ENCODE peak calls at places on chromosomes 2 and 18, in seven cellular contexts. X, Y, W, F, Q, G and J are unnamed samples.

GRCh38 chr2:109375656-109376055 is 238.1 kb downstream of the SEPTIN10 start:
- DNase-seq in X (no peak), G (no peak), Y (no peak), Q (no peak), W (no peak), F (no peak), J (no peak)

GRCh38 chr2:225103737-225104141 is 61.5 kb upstream of the DOCK10 start:
- DNase-seq in X (no peak), W (peak; percentile 73), Q (peak; percentile 76), Y (no peak), G (no peak), F (no peak), J (no peak)

GRCh38 chr2:226738821-226739507 is 60.7 kb downstream of the IRS1 start:
- DNase-seq in F (no peak), Q (no peak), Y (peak; percentile 51), G (no peak), W (no peak), X (no peak), J (peak; percentile 68)

GRCh38 chr2:156309106-156309505 is 23.4 kb downstream of the NR4A2 start:
- DNase-seq in X (no peak), Q (no peak), F (no peak), W (no peak), Y (no peak), G (no peak), J (no peak)

GRCh38 chr2:215609089-215610032 is 173.5 kb upstream of the FN1 start:
- DNase-seq in X (no peak), Y (no peak), G (peak; percentile 19), W (no peak), Q (peak; percentile 81), F (no peak), J (no peak)

GRCh38 chr2:164920430-164920829 is 34.9 kb downstream of the SLC38A11 start:
- DNase-seq in W (peak; percentile 83), Y (no peak), F (no peak), G (peak; percentile 65), Q (peak; percentile 96), X (peak; percentile 55), J (no peak)

GRCh38 chr2:58341047-58341446 is 99.9 kb upstream of the FANCL start:
- DNase-seq in G (no peak), X (no peak), Y (peak; percentile 43), F (no peak), Q (no peak), W (no peak), J (no peak)

GRCh38 chr2:172467382-172467781 is 40.0 kb downstream of the ITGA6 start:
- DNase-seq in Y (no peak), W (no peak), G (no peak), F (no peak), X (no peak), Q (no peak), J (no peak)

GRCh38 chr2:227717687-227718567 is at the start of gene SLC19A3:
- DNase-seq in F (no peak), W (no peak), X (no peak), Q (peak; percentile 85), G (peak; percentile 95), Y (peak; percentile 95), J (peak; percentile 94)

GRCh38 chr18:48530399-48531081 is 8.3 kb upstream of the CTIF start:
- DNase-seq in Y (no peak), X (no peak), G (no peak), Q (no peak), W (no peak), F (no peak), J (no peak)

GRCh38 chr2:111975053-111975552 is 76.7 kb downstream of the MERTK start:
- DNase-seq in Y (no peak), W (peak; percentile 97), X (no peak), Q (peak; percentile 90), F (peak; percentile 97), G (peak; percentile 59), J (no peak)

GRCh38 chr2:176136375-176137248 is 7.1 kb downstream of the HOXD8 start:
- DNase-seq in G (peak; percentile 54), Y (peak; percentile 66), W (peak; percentile 56), Q (peak; percentile 84), F (no peak), X (no peak), J (peak; percentile 67)

GRCh38 chr2:20496942-20497341 is 50.1 kb downstream of the RHOB start:
- DNase-seq in Q (no peak), Y (no peak), F (no peak), W (no peak), X (no peak), G (no peak), J (no peak)
- TF ChIP-seq EZH2phosphoT487 in Q (no peak), Y (no peak), F (no peak), W (no peak), X (no peak), G (no peak), J (no peak)

GRCh38 chr2:38074047-38074774 is 1.7 kb downstream of the CYP1B1 start:
- DNase-seq in W (peak; percentile 22), X (no peak), Y (peak; percentile 60), F (no peak), G (no peak), Q (no peak), J (peak; percentile 55)

GRCh38 chr2:38075436-38076249 is at the start of gene CYP1B1:
- DNase-seq in W (no peak), Q (peak; percentile 61), F (no peak), X (no peak), G (no peak), Y (no peak), J (peak; percentile 29)

GRCh38 chr2:38076250-38076709 is 329 bp upstream of the CYP1B1 start:
- DNase-seq in F (peak; percentile 61), Q (peak; percentile 94), Y (peak; percentile 95), X (peak; percentile 53), W (peak; percentile 74), G (peak; percentile 88), J (peak; percentile 92)

GRCh38 chr2:38073211-38074005 is 2.5 kb downstream of the CYP1B1 start:
- DNase-seq in X (no peak), Q (no peak), G (no peak), Y (peak; percentile 68), W (peak; percentile 36), F (no peak), J (peak; percentile 52)

DNA sequence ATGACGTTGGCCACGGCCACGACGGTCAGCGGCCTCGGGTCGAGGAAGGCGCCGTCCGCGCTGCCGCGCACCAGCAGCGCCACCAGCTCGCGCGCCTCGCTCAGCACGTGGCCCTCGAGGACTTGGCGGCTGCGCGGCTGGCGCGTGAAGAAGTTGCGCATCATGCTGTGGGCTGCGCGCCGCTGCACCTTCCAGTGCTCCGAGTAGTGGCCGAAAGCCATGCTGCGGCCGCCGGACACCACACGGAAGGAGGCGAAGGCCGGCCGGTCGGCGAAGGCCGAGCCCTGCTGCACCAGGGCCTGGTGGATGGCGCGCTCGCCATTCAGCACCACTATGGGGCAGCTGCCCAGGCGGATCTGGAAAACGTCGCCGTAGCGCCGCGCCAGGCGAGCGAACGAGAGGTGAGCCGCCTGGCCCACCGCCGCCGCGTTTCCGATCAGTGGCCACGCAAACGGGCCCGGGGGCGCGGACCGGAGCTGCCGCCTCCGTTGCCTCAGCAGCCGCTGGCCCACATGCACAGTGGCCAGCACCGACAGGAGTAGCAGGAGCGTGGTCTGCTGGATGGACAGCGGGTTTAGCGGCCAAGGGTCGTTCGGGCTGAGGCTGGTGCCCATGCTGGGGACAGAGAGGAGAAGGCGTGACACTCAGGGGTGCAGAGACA is 1.0 kb downstream of the CYP1B1 start:
- DNase-seq in G (peak; percentile 60), F (no peak), Q (peak; percentile 64), W (peak; percentile 39), X (no peak), Y (peak; percentile 66), J (peak; percentile 87)
- TF ChIP-seq EZH2 in G (peak; percentile 27), F (no peak), Q (no peak), W (peak; percentile 46), X (no peak), Y (peak; percentile 86), J (peak; percentile 87)

DNA sequence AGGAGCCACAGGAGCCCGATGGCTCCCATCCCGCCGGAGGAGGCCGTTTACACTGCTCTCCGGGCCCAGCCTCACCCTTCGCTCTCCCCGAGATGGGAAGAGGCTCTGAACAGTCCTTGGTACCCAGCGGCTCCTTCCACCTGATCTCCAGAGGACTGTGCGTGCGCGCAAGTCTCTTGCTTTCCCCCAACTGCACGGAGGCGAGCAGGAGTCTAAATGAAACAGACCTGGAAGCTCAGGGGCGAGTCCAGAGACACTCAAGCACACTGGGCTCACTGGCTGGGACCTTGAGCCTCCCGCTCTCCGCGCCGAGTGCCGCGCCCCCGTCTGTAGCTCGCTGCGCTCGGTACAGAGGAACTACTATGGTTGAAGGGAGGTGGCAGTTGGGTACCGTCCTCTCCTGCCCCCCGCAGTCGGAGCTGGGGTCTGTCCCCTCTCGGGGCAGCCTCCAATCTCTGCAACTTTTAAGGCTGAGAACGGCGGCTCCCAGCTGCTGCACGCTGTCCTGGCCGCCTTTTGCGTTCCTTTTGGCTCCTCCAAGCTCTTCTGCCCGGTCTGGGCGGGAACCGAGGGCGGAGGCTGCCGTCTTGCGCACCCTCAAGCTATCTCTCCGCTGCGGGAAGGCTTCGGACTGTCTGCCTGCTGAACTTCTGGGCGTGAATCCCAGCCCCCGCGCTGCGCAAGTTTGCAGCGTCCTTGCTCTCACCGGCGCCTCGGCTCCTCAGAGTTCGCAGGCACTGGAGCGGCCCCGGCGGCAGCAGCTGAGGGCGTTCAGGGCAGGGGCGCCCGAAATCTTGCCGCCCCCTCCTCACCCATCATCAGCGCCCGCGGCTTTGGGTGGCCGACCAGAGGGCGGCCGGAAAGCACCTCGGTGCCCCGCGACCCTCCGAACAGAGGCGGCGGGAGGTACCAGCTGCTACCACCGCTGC is 491 bp downstream of the ALK start:
- DNase-seq in F (no peak), W (peak; percentile 35), X (peak; percentile 14), Y (peak; percentile 60), Q (peak; percentile 57), G (peak; percentile 38), J (peak; percentile 37)
- TF ChIP-seq EZH2phosphoT487 in F (no peak), W (no peak), X (no peak), Y (no peak), Q (no peak), G (no peak), J (peak; percentile 28)

GRCh38 chr18:25349131-25349925 is 2.6 kb downstream of the ZNF521 start:
- DNase-seq in W (no peak), G (peak; percentile 31), F (no peak), Q (peak; percentile 72), X (peak; percentile 41), Y (peak; percentile 67), J (peak; percentile 72)
- TF ChIP-seq EZH2 in W (no peak), G (peak; percentile 51), F (no peak), Q (no peak), X (no peak), Y (peak; percentile 49), J (no peak)